ENCODE peak calls at places on chromosomes 2 and 18, in ten cellular contexts. G is IMR-90, U is heart right ventricle, B is Peyer's patch, S is suprapubic skin, V is bronchial epithelial cell, E is body of pancreas, F is kidney epithelial cell, D is lower leg skin, Y is HepG2. M is an unnamed sample.

GRCh38 chr2:109690822-109691541 is 76.8 kb downstream of the SOWAHC start:
- DNase-seq in G (peak), Y (peak), E (peak), S (no peak), V (no peak), F (no peak), D (no peak), B (no peak), U (peak), M (peak)

GRCh38 chr18:74507120-74507881 is 11.1 kb downstream of the CNDP2 start:
- DNase-seq in U (no peak), D (no peak), F (no peak), E (peak), V (no peak), Y (no peak), B (no peak), G (no peak), S (no peak), M (no peak)

GRCh38 chr2:58916127-58916526 is 675.0 kb upstream of the FANCL start:
- DNase-seq in D (peak), G (no peak), V (no peak), F (no peak), B (no peak), U (no peak), Y (no peak), S (no peak), E (no peak), M (no peak)

GRCh38 chr18:6963452-6964097 is 154.0 kb downstream of the LAMA1 start:
- DNase-seq in Y (peak), U (no peak), F (peak), D (no peak), G (no peak), B (no peak), E (no peak), S (no peak), V (no peak), M (no peak)

GRCh38 chr2:144645055-144645778 is 125.3 kb upstream of the ZEB2 start:
- DNase-seq in F (no peak), B (no peak), S (no peak), G (peak), D (no peak), Y (no peak), V (no peak), U (no peak), E (no peak), M (no peak)

GRCh38 chr2:57907411-57907810 is 139.2 kb upstream of the VRK2 start:
- DNase-seq in U (no peak), Y (no peak), G (no peak), D (no peak), B (no peak), F (no peak), S (no peak), V (no peak), E (no peak), M (no peak)

GRCh38 chr2:112708968-112709367 is 11.9 kb upstream of the NT5DC4 start:
- DNase-seq in F (no peak), D (no peak), S (no peak), V (no peak), G (no peak), U (no peak), B (no peak), E (no peak), Y (no peak), M (no peak)

GRCh38 chr2:61988462-61989366 is 83.2 kb downstream of the COMMD1 start:
- DNase-seq in G (peak), F (no peak), Y (no peak), S (no peak), V (no peak), D (no peak), B (no peak), U (no peak), E (no peak), M (peak)

GRCh38 chr2:21098294-21098693 is 25.5 kb upstream of the TDRD15 start:
- DNase-seq in D (no peak), E (no peak), S (no peak), G (no peak), U (no peak), V (no peak), B (no peak), F (no peak), Y (peak), M (no peak)

GRCh38 chr2:239022437-239023260 is 174.8 kb downstream of the TWIST2 start:
- DNase-seq in D (no peak), F (no peak), G (no peak), U (no peak), Y (no peak), B (no peak), V (no peak), S (no peak), E (no peak), M (no peak)

GRCh38 chr2:166104084-166104483 is 23.7 kb downstream of the SCN1A start:
- DNase-seq in U (no peak), E (no peak), G (no peak), S (no peak), Y (no peak), D (no peak), F (no peak), B (no peak), V (no peak), M (no peak)

GRCh38 chr2:172436889-172437288 is 9.5 kb downstream of the ITGA6 start:
- DNase-seq in Y (no peak), B (no peak), G (no peak), F (no peak), V (peak), D (no peak), U (no peak), E (no peak), S (no peak), M (peak)

GRCh38 chr2:10356459-10356851 is 53.8 kb downstream of the HPCAL1 start:
- DNase-seq in G (no peak), Y (no peak), U (no peak), F (no peak), S (no peak), V (no peak), D (no peak), E (peak), B (no peak), M (no peak)

GRCh38 chr2:219252900-219253752 is at the start of gene TUBA4B:
- DNase-seq in D (no peak), B (peak), F (no peak), E (peak), G (peak), Y (no peak), U (no peak), V (peak), S (no peak), M (peak)

GRCh38 chr2:167264380-167264779 is 376.1 kb downstream of the XIRP2 start:
- DNase-seq in B (no peak), Y (peak), E (peak), S (no peak), G (no peak), V (peak), D (no peak), U (no peak), F (peak), M (peak)

GRCh38 chr2:140442319-140442718 is 1662.1 kb upstream of the NXPH2 start:
- DNase-seq in U (no peak), S (no peak), E (no peak), G (peak), Y (no peak), V (no peak), F (no peak), B (no peak), D (no peak), M (no peak)

DNA sequence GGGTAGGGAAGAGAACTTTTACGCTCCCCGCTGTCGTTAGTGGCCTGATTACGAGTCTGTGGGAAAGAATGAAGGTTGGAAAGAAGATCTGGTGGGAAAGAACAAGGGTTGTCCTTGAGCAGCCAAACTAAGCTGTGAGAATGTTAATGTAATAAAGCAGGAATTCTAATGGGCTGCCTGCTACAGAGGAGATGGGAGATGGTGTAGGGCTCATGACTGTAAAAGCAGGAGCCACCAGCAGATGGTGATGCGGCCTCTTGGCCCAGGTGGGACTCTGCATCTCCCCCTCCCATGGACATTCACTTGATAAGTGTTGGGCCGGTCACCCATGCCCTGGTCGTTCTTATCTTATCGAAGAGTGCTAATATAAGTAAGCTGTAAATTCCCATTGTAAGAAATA is 150.0 kb downstream of the NEDD4L start:
- DNase-seq in V (no peak), B (no peak), E (peak), G (no peak), S (no peak), F (no peak), U (no peak), D (no peak), Y (no peak), M (no peak)
- TF ChIP-seq CTCF in V (no peak), B (no peak), E (no peak), G (peak), S (no peak), F (peak), U (peak), D (no peak), Y (peak), M (peak)

GRCh38 chr2:126792186-126792585 is 106.5 kb upstream of the TEX51 start:
- DNase-seq in E (no peak), V (no peak), G (no peak), B (no peak), F (no peak), S (peak), Y (no peak), D (no peak), U (no peak), M (no peak)
- H3K4me3 ChIP-seq in E (no peak), V (no peak), G (no peak), B (no peak), F (no peak), S (no peak), Y (no peak), D (no peak), U (no peak), M (no peak)

DNA sequence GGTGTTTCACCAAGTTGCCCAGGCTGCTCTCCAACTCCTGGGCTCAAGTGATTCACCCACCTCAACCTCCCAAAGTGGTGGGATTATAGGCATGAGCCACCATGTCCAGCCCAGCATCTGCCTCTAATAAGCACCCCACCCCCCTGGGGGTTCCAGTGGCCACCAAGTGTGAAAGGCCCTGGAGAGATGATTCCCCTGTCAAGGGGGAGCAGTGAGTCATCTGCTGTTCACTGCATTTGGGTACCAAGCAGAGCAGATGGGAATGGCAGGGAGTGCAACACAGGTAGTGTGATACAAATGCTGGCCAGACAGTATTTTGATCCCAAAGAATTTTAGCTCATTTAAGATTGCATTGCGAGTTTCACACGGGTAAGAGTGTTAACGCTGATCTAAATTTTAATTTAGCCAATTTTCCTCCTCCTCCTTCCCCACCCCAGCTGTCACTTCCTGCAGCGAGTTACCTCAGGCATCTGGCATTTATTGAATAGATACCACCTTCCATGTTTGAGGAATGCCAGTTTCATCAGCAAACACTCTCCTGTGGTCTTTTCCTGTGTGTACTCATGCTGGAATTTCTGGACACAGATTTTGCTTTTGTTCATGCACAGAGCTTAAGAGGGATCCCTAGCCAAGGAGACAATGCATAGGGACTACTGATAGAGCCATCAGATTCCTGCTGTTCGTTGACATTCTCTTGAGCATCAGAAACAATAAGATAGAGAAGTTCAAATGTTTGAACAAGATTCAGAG is 32.4 kb upstream of the NCK2 start:
- DNase-seq in D (no peak), F (no peak), U (no peak), B (no peak), Y (peak), S (no peak), G (no peak), V (peak), E (no peak), M (peak)
- TF ChIP-seq CTCF in D (no peak), F (no peak), U (no peak), B (no peak), Y (no peak), S (no peak), G (no peak), V (no peak), E (no peak), M (no peak)

DNA sequence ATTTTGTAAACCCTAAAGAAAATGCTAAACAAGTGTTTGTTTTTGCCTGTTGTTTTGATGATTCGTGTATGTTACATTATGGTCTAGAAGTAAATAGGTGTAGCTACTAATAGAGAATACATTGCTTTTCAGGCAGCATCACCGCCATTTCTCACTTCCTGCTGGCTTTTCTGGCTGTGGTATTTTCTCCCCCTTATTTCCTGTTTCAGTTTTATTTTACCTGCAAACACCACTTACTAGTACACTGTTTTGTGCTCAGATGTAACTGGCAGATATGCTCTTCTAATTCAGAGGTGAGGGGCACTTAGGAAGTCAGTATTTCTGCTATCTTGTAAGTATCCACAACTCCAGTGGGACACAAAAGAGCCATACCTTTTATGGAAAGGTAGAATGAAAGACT is 38.1 kb upstream of the SLC3A1 start:
- DNase-seq in Y (no peak), U (no peak), S (no peak), F (no peak), E (no peak), G (no peak), V (no peak), B (peak), D (no peak), M (no peak)
- H3K4me3 ChIP-seq in Y (no peak), U (no peak), S (no peak), F (no peak), E (no peak), G (no peak), V (no peak), B (no peak), D (no peak), M (no peak)

GRCh38 chr2:83742117-83742782 is 716.8 kb downstream of the SUCLG1 start:
- DNase-seq in E (peak), F (no peak), Y (no peak), S (no peak), G (no peak), U (peak), B (no peak), D (peak), V (peak), M (peak)
- TF ChIP-seq CTCF in E (no peak), F (no peak), Y (no peak), S (no peak), G (no peak), U (no peak), B (no peak), D (no peak), V (peak), M (peak)

DNA sequence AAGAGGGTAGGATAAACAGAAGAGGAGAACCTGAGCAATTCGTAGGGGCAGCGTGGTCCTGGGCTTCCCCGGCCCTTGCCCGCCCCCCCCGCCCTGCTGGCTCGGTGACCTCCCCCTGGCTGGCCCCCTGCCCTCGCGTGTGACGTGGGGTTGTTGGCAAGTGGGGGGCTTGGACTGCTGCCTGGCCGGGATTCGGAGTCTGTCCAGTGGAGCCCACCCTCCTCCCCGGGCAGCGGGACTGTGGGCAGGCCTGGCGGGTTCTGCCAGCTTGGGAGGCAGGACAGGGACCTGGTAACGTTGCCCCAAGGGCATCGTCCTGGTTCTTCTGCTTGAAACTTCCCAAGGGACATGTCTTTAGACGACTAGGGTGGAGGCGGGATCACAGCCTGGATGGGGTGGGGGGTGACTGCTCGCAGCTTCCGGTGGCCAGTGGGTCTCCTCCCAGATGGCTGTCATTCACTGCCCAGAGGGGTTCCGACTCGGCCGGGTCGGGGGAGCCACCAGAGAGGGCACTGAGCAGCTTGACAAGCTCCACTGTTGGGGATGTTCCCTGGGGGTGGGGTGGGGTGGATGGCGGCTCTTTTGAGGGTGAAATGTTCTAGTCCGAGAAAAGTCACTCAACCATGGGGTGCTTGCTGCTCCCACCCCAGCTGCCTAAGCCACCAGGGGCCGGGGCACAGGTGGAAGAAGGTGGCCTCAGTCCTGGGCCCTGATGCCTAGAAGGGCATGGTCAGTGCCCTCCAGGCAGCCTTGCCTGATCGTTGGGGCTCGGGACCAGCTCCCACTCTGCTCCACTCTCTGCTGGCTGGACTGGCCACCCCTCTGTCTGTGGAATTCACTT is 4.2 kb upstream of the HS6ST1 start:
- DNase-seq in E (peak), V (no peak), G (no peak), D (no peak), U (no peak), S (peak), Y (no peak), B (peak), F (no peak), M (no peak)
- H3K4me3 ChIP-seq in E (no peak), V (peak), G (peak), D (peak), U (peak), S (peak), Y (peak), B (peak), F (peak), M (peak)